ENCODE peak calls at places on chromosomes 1 and 21, in five cellular contexts. V, B, X, I and W are unnamed samples.

GRCh38 chr1:206839857-206840256 is 25.6 kb upstream of the IL20 start:
- DNase-seq in V (no peak), B (no peak), X (no peak), I (no peak), W (no peak)

GRCh38 chr1:170558731-170559130 is 26.8 kb downstream of the GORAB start:
- DNase-seq in V (no peak), B (no peak), X (no peak), I (no peak), W (no peak)

GRCh38 chr1:25519624-25520023 is 23.8 kb upstream of the LDLRAP1 start:
- DNase-seq in V (no peak), B (no peak), X (no peak), I (no peak), W (no peak)

GRCh38 chr1:211606327-211606913 is 27.5 kb upstream of the SLC30A1 start:
- DNase-seq in V (no peak), B (no peak), X (no peak), I (no peak), W (no peak)

GRCh38 chr1:165376041-165376810 is 19.7 kb upstream of the LMX1A start:
- DNase-seq in V (peak; percentile 70), B (peak; percentile 93), X (no peak), I (peak; percentile 81), W (peak; percentile 85)

GRCh38 chr1:64323054-64323453 is 119.6 kb downstream of the UBE2U start:
- DNase-seq in V (no peak), B (no peak), X (no peak), I (no peak), W (no peak)

GRCh38 chr1:116329524-116330341 is 43.3 kb upstream of the ATP1A1 start:
- DNase-seq in V (no peak), B (no peak), X (no peak), I (peak; percentile 43), W (no peak)

GRCh38 chr1:71488555-71489252 is 407.9 kb upstream of the ZRANB2 start:
- DNase-seq in V (no peak), B (no peak), X (no peak), I (no peak), W (no peak)

GRCh38 chr1:40141878-40142535 is 19.2 kb upstream of the RLF start:
- DNase-seq in V (no peak), B (peak; percentile 42), X (no peak), I (no peak), W (no peak)

GRCh38 chr1:84887261-84887934 is 5.6 kb downstream of the LPAR3 start:
- DNase-seq in V (no peak), B (no peak), X (no peak), I (no peak), W (no peak)

GRCh38 chr1:201597551-201598230 is 58.8 kb downstream of the NAV1 start:
- DNase-seq in V (peak; percentile 92), B (no peak), X (no peak), I (peak; percentile 57), W (peak; percentile 87)

GRCh38 chr1:78303620-78304019 is 187.2 kb upstream of the PTGFR start:
- DNase-seq in V (no peak), B (no peak), X (no peak), I (peak; percentile 40), W (no peak)

GRCh38 chr1:228285661-228286504 is 78.0 kb downstream of the OBSCN start:
- DNase-seq in V (peak; percentile 35), B (no peak), X (no peak), I (no peak), W (no peak)

GRCh38 chr1:150259217-150259616 is 1.6 kb downstream of the CA14 start:
- DNase-seq in V (no peak), B (no peak), X (no peak), I (no peak), W (no peak)

GRCh38 chr1:46469846-46470245 is 19.8 kb upstream of the DMBX1 start:
- DNase-seq in V (no peak), B (peak; percentile 64), X (no peak), I (no peak), W (no peak)

GRCh38 chr1:29550119-29550841 is 314.0 kb downstream of the PTPRU start:
- DNase-seq in V (peak; percentile 66), B (no peak), X (no peak), I (no peak), W (no peak)

GRCh38 chr1:164794310-164794709 is 235.3 kb downstream of the PBX1 start:
- DNase-seq in V (no peak), B (no peak), X (no peak), I (peak; percentile 15), W (no peak)

GRCh38 chr1:204506969-204507316 is 9.3 kb upstream of the MDM4 start:
- DNase-seq in V (no peak), B (peak; percentile 92), X (peak; percentile 80), I (peak; percentile 97), W (peak; percentile 92)

GRCh38 chr1:229342305-229342901 is 444 bp downstream of the CCSAP start:
- DNase-seq in V (peak; percentile 92), B (peak; percentile 95), X (peak; percentile 83), I (peak; percentile 75), W (peak; percentile 93)

GRCh38 chr1:17616731-17617279 is 77.3 kb downstream of the ARHGEF10L start:
- DNase-seq in V (no peak), B (no peak), X (no peak), I (no peak), W (no peak)

GRCh38 chr1:184614667-184615066 is 140.0 kb downstream of the EDEM3 start:
- DNase-seq in V (no peak), B (no peak), X (no peak), I (no peak), W (no peak)

GRCh38 chr1:93605812-93606512 is 75.7 kb downstream of the BCAR3 start:
- DNase-seq in V (no peak), B (no peak), X (no peak), I (peak; percentile 43), W (no peak)

GRCh38 chr1:24795236-24795635 is 50.0 kb downstream of the CLIC4 start:
- DNase-seq in V (no peak), B (no peak), X (no peak), I (no peak), W (no peak)

GRCh38 chr1:93446837-93447451 is 974 bp upstream of the FNBP1L start:
- DNase-seq in V (no peak), B (no peak), X (no peak), I (peak; percentile 6), W (peak; percentile 60)

GRCh38 chr1:109789771-109790170 is 26.0 kb upstream of the EPS8L3 start:
- DNase-seq in V (peak; percentile 36), B (no peak), X (no peak), I (no peak), W (no peak)

GRCh38 chr1:186985889-186986491 is 157.2 kb downstream of the PLA2G4A start:
- DNase-seq in V (no peak), B (peak; percentile 64), X (no peak), I (peak; percentile 90), W (peak; percentile 39)

GRCh38 chr1:51506537-51506936 is 12.5 kb downstream of the EPS15 start:
- DNase-seq in V (no peak), B (no peak), X (no peak), I (peak; percentile 46), W (no peak)

GRCh38 chr1:87523466-87523865 is 194.8 kb downstream of the LMO4 start:
- DNase-seq in V (no peak), B (no peak), X (no peak), I (no peak), W (no peak)

GRCh38 chr21:45866473-45867010 is 115.0 kb upstream of the COL6A1 start:
- DNase-seq in V (no peak), B (no peak), X (no peak), I (no peak), W (no peak)

GRCh38 chr1:145828368-145829016 is 4.5 kb downstream of the POLR3C start:
- DNase-seq in V (no peak), B (no peak), X (no peak), I (no peak), W (no peak)

DNA sequence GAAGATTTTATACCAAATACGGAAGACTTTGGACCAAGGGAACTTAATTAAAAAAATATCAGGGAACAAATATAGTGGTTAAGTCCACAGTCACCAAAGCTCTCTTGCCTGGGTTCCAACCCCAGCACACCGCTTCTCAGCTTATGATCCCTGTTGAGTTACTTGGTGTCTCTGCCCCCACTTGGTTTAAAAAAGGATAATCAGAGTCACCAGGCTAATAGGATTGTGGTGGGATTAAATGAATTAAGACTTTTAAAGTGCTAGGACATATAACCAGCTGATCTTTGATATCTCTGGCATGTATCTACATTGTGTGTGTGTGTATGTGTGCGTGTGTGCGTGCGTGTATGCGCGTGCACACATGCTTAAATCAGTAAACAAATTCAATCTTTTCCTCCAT is 474.7 kb upstream of the DAB1 start:
- DNase-seq in V (no peak), B (peak; percentile 8), X (no peak), I (no peak), W (no peak)
- H3K4me3 ChIP-seq in V (no peak overlapping the region), B (no peak overlapping the region), X (no peak overlapping the region), I (no peak overlapping the region), W (no peak overlapping the region)

GRCh38 chr1:173479649-173480048 is 2.5 kb downstream of the PRDX6 start:
- DNase-seq in V (no peak), B (no peak), X (no peak), I (no peak), W (no peak)
- H3K4me1 ChIP-seq in V (peaks cover 45% of the 10 kb centered on the region), B (peaks cover 29% of the 10 kb centered on the region), X (peaks cover 34% of the 10 kb centered on the region), I (peaks cover 36% of the 10 kb centered on the region), W (peaks cover 20% of the 10 kb centered on the region)

GRCh38 chr1:8371372-8371991 is 53.6 kb downstream of the SLC45A1 start:
- DNase-seq in V (no peak), B (no peak), X (no peak), I (no peak), W (no peak)

GRCh38 chr1:8370928-8371327 is 53.0 kb downstream of the SLC45A1 start:
- DNase-seq in V (no peak), B (no peak), X (no peak), I (no peak), W (no peak)

GRCh38 chr1:8367571-8368184 is 49.8 kb downstream of the SLC45A1 start:
- DNase-seq in V (no peak), B (no peak), X (no peak), I (no peak), W (no peak)

GRCh38 chr1:8368956-8369639 is 51.2 kb downstream of the SLC45A1 start:
- DNase-seq in V (no peak), B (no peak), X (no peak), I (no peak), W (no peak)

DNA sequence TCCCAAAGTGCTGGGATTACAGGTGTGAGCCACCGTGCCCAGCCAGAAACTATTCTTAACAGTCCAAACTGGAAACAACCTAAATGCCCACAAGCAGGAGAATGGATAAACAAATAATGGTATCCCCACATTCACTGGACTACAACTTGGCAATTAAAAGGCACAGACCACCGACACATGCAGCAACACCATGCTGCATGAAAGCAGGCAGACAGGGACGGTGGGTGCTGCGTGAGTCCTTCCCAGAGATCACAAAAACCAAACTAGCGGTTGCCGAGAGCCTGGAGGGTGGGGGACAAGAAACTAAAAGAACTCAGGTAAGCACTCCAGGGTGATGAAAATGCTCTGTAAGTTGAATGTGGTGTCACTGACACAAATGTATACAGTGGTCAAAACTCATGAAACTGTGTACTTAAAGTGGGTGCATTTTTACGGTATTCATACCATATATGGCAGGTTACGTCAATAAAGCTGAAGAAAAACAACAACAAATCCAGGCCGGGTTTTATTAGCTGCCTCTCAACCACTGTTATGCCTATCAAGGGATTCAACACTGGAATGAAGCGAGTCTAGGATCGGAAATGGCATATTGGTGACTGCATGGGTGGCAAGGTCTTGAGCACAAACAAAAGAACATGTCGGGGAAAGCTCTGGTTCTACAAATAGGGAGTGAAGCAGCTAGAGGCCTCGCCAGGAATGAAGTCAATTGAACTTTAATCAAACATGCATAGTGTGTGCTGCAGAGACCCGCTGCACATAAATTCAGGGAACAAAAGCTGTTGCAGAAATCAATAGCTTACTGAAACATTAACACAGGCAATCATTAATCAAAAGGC is 52.4 kb downstream of the SLC45A1 start:
- DNase-seq in V (no peak), B (no peak), X (no peak), I (no peak), W (no peak)
- H3K36me3 ChIP-seq in V (peaks cover 34% of the 10 kb centered on the region), B (no peaks in the 10 kb centered on the region), X (peaks cover 10% of the 10 kb centered on the region), I (no peaks in the 10 kb centered on the region), W (no peaks in the 10 kb centered on the region)

GRCh38 chr1:235008239-235008638 is 120.4 kb downstream of the TOMM20 start:
- DNase-seq in V (no peak), B (no peak), X (no peak), I (peak; percentile 92), W (no peak)
- H3K4me3 ChIP-seq in V (no peak overlapping the region), B (no peak overlapping the region), X (no peak overlapping the region), I (no peak overlapping the region), W (no peak overlapping the region)